ENCODE peak calls at places on chromosome 16, in seven cellular contexts. B is fibroblast of pulmonary artery, V is ovary, W is AG04450, M is spleen, S is omental fat pad, K is endothelial cell. N is an unnamed sample.

GRCh38 chr16:14249291-14250032 is 178.3 kb downstream of the MRTFB start:
- DNase-seq in B (peak), V (peak), W (no peak), M (no peak), S (no peak), K (peak), N (no peak)

GRCh38 chr16:24950275-24950674 is 64.9 kb downstream of the ARHGAP17 start:
- DNase-seq in B (peak), V (no peak), W (peak), M (no peak), S (no peak), K (no peak), N (no peak)

GRCh38 chr16:80583466-80583865 is 42.7 kb downstream of the DYNLRB2 start:
- DNase-seq in B (peak), V (no peak), W (no peak), M (no peak), S (no peak), K (no peak), N (no peak)

GRCh38 chr16:72875291-72876036 is 172.5 kb downstream of the ZFHX3 start:
- DNase-seq in B (no peak), V (no peak), W (no peak), M (no peak), S (no peak), K (no peak), N (no peak)

GRCh38 chr16:10309271-10309932 is 76.5 kb upstream of the ATF7IP2 start:
- DNase-seq in B (no peak), V (no peak), W (no peak), M (no peak), S (no peak), K (no peak), N (no peak)

GRCh38 chr16:24668481-24669001 is 60.9 kb upstream of the TNRC6A start:
- DNase-seq in B (no peak), V (peak), W (no peak), M (no peak), S (no peak), K (no peak), N (no peak)

GRCh38 chr16:52553322-52553721 is 6.4 kb upstream of the TOX3 start:
- DNase-seq in B (no peak), V (no peak), W (no peak), M (no peak), S (no peak), K (no peak), N (no peak)

GRCh38 chr16:20734056-20734455 is 7.6 kb downstream of the THUMPD1 start:
- DNase-seq in B (no peak), V (no peak), W (no peak), M (no peak), S (no peak), K (no peak), N (no peak)

GRCh38 chr16:73058221-73058615 is 10.3 kb upstream of the ZFHX3 start:
- DNase-seq in B (peak), V (peak), W (no peak), M (peak), S (no peak), K (no peak), N (no peak)

GRCh38 chr16:17419266-17419665 is 51.5 kb downstream of the XYLT1 start:
- DNase-seq in B (no peak), V (no peak), W (no peak), M (no peak), S (no peak), K (no peak), N (no peak)

GRCh38 chr16:27175888-27176287 is 27.4 kb upstream of the KDM8 start:
- DNase-seq in B (no peak), V (no peak), W (no peak), M (no peak), S (no peak), K (no peak), N (no peak)

GRCh38 chr16:27720731-27721547 is 171.0 kb downstream of the KATNIP start:
- DNase-seq in B (no peak), V (no peak), W (no peak), M (peak), S (no peak), K (no peak), N (no peak)

GRCh38 chr16:75282811-75283281 is 31.4 kb upstream of the BCAR1 start:
- DNase-seq in B (no peak), V (no peak), W (no peak), M (no peak), S (no peak), K (no peak), N (peak)

GRCh38 chr16:46853713-46854443 is 22.9 kb upstream of the C16orf87 start:
- DNase-seq in B (peak), V (peak), W (peak), M (peak), S (peak), K (peak), N (peak)

GRCh38 chr16:13077816-13078215 is 176.4 kb downstream of the SHISA9 start:
- DNase-seq in B (no peak), V (no peak), W (no peak), M (no peak), S (no peak), K (no peak), N (no peak)

GRCh38 chr16:560221-560700 is at the start of gene PRR35:
- DNase-seq in B (no peak), V (no peak), W (no peak), M (no peak), S (no peak), K (no peak), N (no peak)

GRCh38 chr16:51607202-51607756 is 456.2 kb upstream of the SALL1 start:
- DNase-seq in B (no peak), V (no peak), W (no peak), M (no peak), S (no peak), K (no peak), N (no peak)

GRCh38 chr16:2296662-2297505 is 29.0 kb upstream of the RNPS1 start:
- DNase-seq in B (peak), V (no peak), W (no peak), M (no peak), S (no peak), K (no peak), N (no peak)

GRCh38 chr16:48526058-48526957 is 83.7 kb downstream of the N4BP1 start:
- DNase-seq in B (no peak), V (no peak), W (no peak), M (peak), S (no peak), K (no peak), N (no peak)

GRCh38 chr16:929227-929669 is 41.5 kb downstream of the LMF1 start:
- DNase-seq in B (no peak), V (no peak), W (no peak), M (peak), S (no peak), K (no peak), N (no peak)

GRCh38 chr16:56944954-56945839 is 13.3 kb downstream of the HERPUD1 start:
- DNase-seq in B (no peak), V (peak), W (no peak), M (no peak), S (no peak), K (no peak), N (no peak)

GRCh38 chr16:82007189-82007588 is 4.1 kb downstream of the SDR42E1 start:
- DNase-seq in B (no peak), V (no peak), W (no peak), M (no peak), S (no peak), K (no peak), N (no peak)

GRCh38 chr16:88687254-88687576 is 908 bp upstream of the SNAI3 start:
- DNase-seq in B (no peak), V (no peak), W (no peak), M (peak), S (no peak), K (no peak), N (no peak)

GRCh38 chr16:82439678-82440293 is 187.0 kb upstream of the CDH13 start:
- DNase-seq in B (peak), V (no peak), W (no peak), M (no peak), S (no peak), K (peak), N (no peak)

GRCh38 chr16:48125888-48126287 is 29.9 kb downstream of the ABCC12 start:
- DNase-seq in B (no peak), V (no peak), W (no peak), M (no peak), S (no peak), K (no peak), N (no peak)

GRCh38 chr16:2610781-2611498 is 71.4 kb upstream of the KCTD5 start:
- DNase-seq in B (no peak), V (no peak), W (no peak), M (peak), S (no peak), K (no peak), N (no peak)

GRCh38 chr16:48503779-48504178 is 106.2 kb downstream of the N4BP1 start:
- DNase-seq in B (peak), V (peak), W (peak), M (peak), S (no peak), K (no peak), N (no peak)

GRCh38 chr16:74778646-74779045 is 4.0 kb upstream of the FA2H start:
- DNase-seq in B (no peak), V (no peak), W (no peak), M (no peak), S (no peak), K (no peak), N (no peak)

GRCh38 chr16:22077700-22078313 is 14.5 kb upstream of the VWA3A start:
- DNase-seq in B (peak), V (peak), W (peak), M (peak), S (peak), K (peak), N (peak)

GRCh38 chr16:50548659-50549560 is 714 bp downstream of the NKD1 start:
- DNase-seq in B (peak), V (peak), W (no peak), M (peak), S (no peak), K (peak), N (no peak)

GRCh38 chr16:50551243-50551642 is 3.0 kb downstream of the NKD1 start:
- DNase-seq in B (no peak), V (no peak), W (no peak), M (no peak), S (no peak), K (no peak), N (no peak)

GRCh38 chr16:50550035-50550434 is 1.8 kb downstream of the NKD1 start:
- DNase-seq in B (no peak), V (peak), W (no peak), M (no peak), S (no peak), K (no peak), N (no peak)

GRCh38 chr16:50547944-50548658 is at the start of gene NKD1:
- DNase-seq in B (peak), V (peak), W (no peak), M (peak), S (peak), K (peak), N (peak)

GRCh38 chr16:50549561-50549915 is 1.3 kb downstream of the NKD1 start:
- DNase-seq in B (no peak), V (no peak), W (no peak), M (no peak), S (no peak), K (no peak), N (no peak)
- TF ChIP-seq CTCF in B (no peak), V (no peak), W (no peak), M (no peak), S (no peak), K (no peak), N (no peak)

DNA sequence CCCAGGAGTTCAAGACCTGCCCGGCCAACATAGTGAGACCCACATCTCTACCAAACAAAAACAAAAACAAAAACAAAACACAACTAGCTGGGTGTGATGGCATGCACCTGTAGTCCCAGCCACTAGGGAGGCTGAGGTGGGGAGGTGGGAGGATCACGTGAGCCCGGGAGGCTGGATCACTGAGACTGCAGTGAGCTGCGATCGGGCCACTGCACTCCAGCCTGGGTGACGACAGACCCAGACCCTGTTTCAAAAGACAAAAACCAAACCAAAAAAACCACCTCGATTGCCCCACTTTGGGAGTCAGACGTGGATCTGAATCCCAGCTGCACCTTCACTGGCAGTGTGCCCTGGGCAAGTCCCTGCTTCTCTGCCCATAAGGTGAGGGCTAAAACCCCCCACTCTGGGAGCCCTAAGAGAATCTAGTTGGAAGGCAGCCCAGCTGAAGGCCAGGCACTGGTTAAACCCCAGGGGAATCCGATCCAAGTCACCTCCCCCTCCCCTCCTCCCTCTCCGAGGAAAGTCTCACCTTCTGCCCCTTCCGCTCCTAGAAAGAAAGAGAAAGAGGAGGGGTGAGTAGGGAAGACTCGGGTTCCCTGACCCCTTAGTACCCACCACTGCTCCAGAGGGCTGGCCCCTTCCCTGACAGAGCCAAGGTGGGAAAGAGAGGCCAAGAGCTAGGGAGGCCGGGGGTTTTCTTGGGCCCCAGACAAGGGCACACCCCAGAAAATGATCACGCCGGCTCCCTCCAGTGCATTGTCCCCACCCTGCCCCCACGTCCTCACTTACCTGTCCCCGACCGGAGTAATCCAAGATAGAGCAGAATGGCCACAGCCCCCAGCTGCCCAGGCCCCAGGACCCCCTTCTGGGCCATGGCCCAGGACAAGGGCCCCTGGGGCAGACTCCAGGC is 647 bp downstream of the PRSS8 start:
- DNase-seq in B (no peak), V (no peak), W (no peak), M (no peak), S (no peak), K (no peak), N (no peak)
- TF ChIP-seq CTCF in B (no peak), V (no peak), W (no peak), M (no peak), S (no peak), K (no peak), N (no peak)

GRCh38 chr16:66293932-66294331 is 72.6 kb upstream of the CDH5 start:
- DNase-seq in B (no peak), V (no peak), W (no peak), M (no peak), S (no peak), K (no peak), N (no peak)

GRCh38 chr16:66296591-66296990 is 69.9 kb upstream of the CDH5 start:
- DNase-seq in B (no peak), V (no peak), W (no peak), M (peak), S (no peak), K (no peak), N (no peak)

GRCh38 chr16:66294507-66294906 is 72.0 kb upstream of the CDH5 start:
- DNase-seq in B (no peak), V (no peak), W (no peak), M (no peak), S (no peak), K (no peak), N (no peak)

GRCh38 chr16:66295761-66296546 is 70.5 kb upstream of the CDH5 start:
- DNase-seq in B (no peak), V (no peak), W (no peak), M (peak), S (no peak), K (no peak), N (no peak)

GRCh38 chr16:66295191-66295590 is 71.3 kb upstream of the CDH5 start:
- DNase-seq in B (no peak), V (no peak), W (no peak), M (no peak), S (no peak), K (no peak), N (no peak)
- TF ChIP-seq CTCF in B (no peak), V (no peak), W (no peak), M (no peak), S (no peak), K (no peak), N (no peak)

DNA sequence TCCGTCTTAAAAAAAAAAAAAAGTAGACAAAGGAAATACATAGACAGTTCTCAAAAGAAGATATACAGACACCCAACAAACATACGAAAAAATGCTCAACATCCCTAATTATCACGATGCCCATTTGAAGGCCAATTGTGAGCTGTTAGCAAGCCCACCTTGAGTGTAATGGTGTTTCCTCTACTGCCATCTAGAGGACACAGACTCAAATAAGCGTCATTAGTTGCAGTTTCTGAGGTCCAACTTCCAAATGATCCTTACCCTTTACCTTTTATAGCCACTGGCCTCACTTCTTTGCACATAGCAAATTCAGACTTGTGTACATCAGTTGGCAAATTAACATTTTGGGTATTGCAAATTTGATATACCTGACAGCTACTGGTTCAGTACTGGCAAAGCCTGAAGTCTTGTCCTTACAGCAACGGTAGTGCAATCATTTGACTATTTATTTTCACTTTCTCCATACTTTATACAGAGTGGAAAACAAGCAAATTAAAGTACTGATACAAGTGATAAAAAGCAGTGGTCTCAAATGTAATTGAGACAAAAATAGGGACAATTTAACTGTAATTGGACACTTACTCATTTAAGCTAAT is 536.3 kb upstream of the EEF2KMT start:
- DNase-seq in B (peak), V (no peak), W (no peak), M (no peak), S (no peak), K (no peak), N (no peak)
- TF ChIP-seq CTCF in B (peak), V (no peak), W (peak), M (no peak), S (no peak), K (peak), N (peak)